ENCODE peak calls at places on chromosomes 5 and 9, in ten cellular contexts. G, Z, R, K, X, Y, W, F, A and M are unnamed samples.

GRCh38 chr9:20624201-20625002 is 2.1 kb upstream of the MLLT3 start:
- DNase-seq in G (no peak), Z (peak; percentile 63), R (peak; percentile 62), K (no peak), X (peak; percentile 74), Y (no peak), W (no peak), F (peak; percentile 84), A (peak; percentile 72), M (peak; percentile 63)

GRCh38 chr5:172932313-172933017 is 26.8 kb upstream of the RPL26L1 start:
- DNase-seq in G (peak; percentile 59), Z (peak; percentile 75), R (peak; percentile 79), K (peak; percentile 58), X (peak; percentile 10), Y (no peak), W (peak; percentile 77), F (peak; percentile 78), A (peak; percentile 78), M (peak; percentile 86)

GRCh38 chr5:148147415-148147814 is 20.9 kb upstream of the SPINK14 start:
- DNase-seq in G (no peak), Z (no peak), R (no peak), K (no peak), X (no peak), Y (no peak), W (no peak), F (no peak), A (peak; percentile 38), M (no peak)

GRCh38 chr5:171913987-171914273 is 92.5 kb downstream of the FBXW11 start:
- DNase-seq in G (no peak), Z (no peak), R (no peak), K (no peak), X (no peak), Y (no peak), W (no peak), F (no peak), A (no peak), M (no peak)

GRCh38 chr9:105415344-105415980 is 32.4 kb upstream of the FSD1L start:
- DNase-seq in G (peak; percentile 6), Z (peak; percentile 66), R (peak; percentile 56), K (peak; percentile 13), X (peak; percentile 50), Y (peak; percentile 15), W (peak; percentile 48), F (peak; percentile 79), A (peak; percentile 66), M (peak; percentile 59)

GRCh38 chr9:33414263-33414662 is 11.9 kb upstream of the AQP7 start:
- DNase-seq in G (no peak), Z (no peak), R (no peak), K (no peak), X (no peak), Y (no peak), W (no peak), F (no peak), A (no peak), M (peak; percentile 61)

GRCh38 chr5:37834542-37835399 is 5.1 kb downstream of the GDNF start:
- DNase-seq in G (no peak), Z (peak; percentile 35), R (no peak), K (no peak), X (peak; percentile 22), Y (no peak), W (no peak), F (no peak), A (no peak), M (no peak)

GRCh38 chr9:135663857-135664256 is 748 bp downstream of the LCN9 start:
- DNase-seq in G (no peak), Z (no peak), R (no peak), K (no peak), X (no peak), Y (no peak), W (no peak), F (no peak), A (no peak), M (no peak)

GRCh38 chr9:91902465-91903125 is 47.4 kb downstream of the ROR2 start:
- DNase-seq in G (no peak), Z (no peak), R (no peak), K (no peak), X (no peak), Y (no peak), W (no peak), F (no peak), A (no peak), M (no peak)

GRCh38 chr5:140351609-140352334 is 5.4 kb upstream of the HBEGF start:
- DNase-seq in G (no peak), Z (peak; percentile 83), R (no peak), K (no peak), X (peak; percentile 50), Y (no peak), W (no peak), F (peak; percentile 78), A (peak; percentile 76), M (no peak)

GRCh38 chr9:34986541-34987047 is 3.0 kb upstream of the DNAJB5 start:
- DNase-seq in G (no peak), Z (peak; percentile 72), R (no peak), K (no peak), X (peak; percentile 49), Y (no peak), W (no peak), F (peak; percentile 77), A (peak; percentile 58), M (no peak)

GRCh38 chr9:2771101-2771500 is 53.8 kb downstream of the KCNV2 start:
- DNase-seq in G (no peak), Z (no peak), R (no peak), K (no peak), X (no peak), Y (no peak), W (no peak), F (no peak), A (no peak), M (no peak)

GRCh38 chr9:3261484-3261883 is 264.3 kb downstream of the RFX3 start:
- DNase-seq in G (no peak), Z (no peak), R (no peak), K (no peak), X (no peak), Y (no peak), W (no peak), F (no peak), A (no peak), M (no peak)

GRCh38 chr5:89968870-89969472 is 440.6 kb downstream of the CETN3 start:
- DNase-seq in G (no peak), Z (no peak), R (no peak), K (no peak), X (no peak), Y (no peak), W (no peak), F (no peak), A (peak; percentile 10), M (no peak)

GRCh38 chr5:158590936-158591863 is 508.5 kb downstream of the EBF1 start:
- DNase-seq in G (no peak), Z (peak; percentile 5), R (no peak), K (no peak), X (peak; percentile 62), Y (no peak), W (no peak), F (no peak), A (peak; percentile 6), M (no peak)

GRCh38 chr5:150398432-150399157 is 14.1 kb downstream of the CD74 start:
- DNase-seq in G (no peak), Z (peak; percentile 49), R (peak; percentile 47), K (no peak), X (no peak), Y (no peak), W (no peak), F (peak; percentile 84), A (no peak), M (peak; percentile 50)

GRCh38 chr5:98458726-98459125 is 314.7 kb upstream of the RGMB start:
- DNase-seq in G (no peak), Z (no peak), R (no peak), K (no peak), X (no peak), Y (no peak), W (no peak), F (no peak), A (no peak), M (no peak)

GRCh38 chr5:96903300-96903699 is 27.0 kb downstream of the ERAP2 start:
- DNase-seq in G (no peak), Z (no peak), R (no peak), K (no peak), X (no peak), Y (no peak), W (no peak), F (no peak), A (no peak), M (no peak)

GRCh38 chr5:135319928-135320606 is 79.0 kb downstream of the MACROH2A1 start:
- DNase-seq in G (no peak), Z (peak; percentile 29), R (no peak), K (no peak), X (no peak), Y (no peak), W (no peak), F (no peak), A (no peak), M (peak; percentile 11)